ENCODE peak calls at places on chromosome 2, in nine cellular contexts. M, J, Q, A, Y, D, R, B and N are unnamed samples.

GRCh38 chr2:241724259-241724974 is 10.0 kb upstream of the D2HGDH start:
- DNase-seq in B (no peak), J (no peak), Y (no peak), D (no peak), R (no peak), M (no peak), Q (no peak), A (no peak), N (no peak)

GRCh38 chr2:6856548-6856920 is 9.2 kb downstream of the CMPK2 start:
- DNase-seq in A (no peak), M (no peak), R (no peak), B (no peak), Q (no peak), J (no peak), Y (no peak), D (no peak), N (no peak)

GRCh38 chr2:36663851-36664715 is 32.4 kb upstream of the VIT start:
- DNase-seq in J (peak; percentile 9), R (no peak), B (peak; percentile 89), A (peak; percentile 30), Q (no peak), Y (no peak), M (no peak), D (no peak), N (no peak)

GRCh38 chr2:116440104-116440653 is 1374.3 kb upstream of the DDX18 start:
- DNase-seq in A (no peak), J (no peak), Q (no peak), B (no peak), M (no peak), D (no peak), R (no peak), Y (no peak), N (no peak)

GRCh38 chr2:207224814-207225482 is 59.2 kb upstream of the KLF7 start:
- DNase-seq in Y (no peak), R (no peak), B (no peak), D (no peak), J (no peak), A (no peak), M (no peak), Q (no peak), N (no peak)

GRCh38 chr2:69010437-69011194 is 2.4 kb upstream of the ANTXR1 start:
- DNase-seq in R (no peak), A (no peak), Y (no peak), J (no peak), D (no peak), Q (no peak), M (no peak), B (no peak), N (peak; percentile 61)

GRCh38 chr2:217650229-217650628 is 352.6 kb downstream of the TNS1 start:
- DNase-seq in Y (no peak), R (no peak), D (no peak), M (no peak), J (no peak), A (no peak), B (no peak), Q (no peak), N (no peak)

GRCh38 chr2:5982217-5982910 is 290.2 kb downstream of the SOX11 start:
- DNase-seq in M (no peak), J (no peak), R (no peak), D (no peak), A (no peak), Q (no peak), B (no peak), Y (no peak), N (no peak)

GRCh38 chr2:174486614-174487535 is at the start of gene GPR155:
- DNase-seq in Q (peak; percentile 100), A (peak; percentile 100), D (peak; percentile 100), R (peak; percentile 100), M (peak; percentile 100), Y (peak; percentile 88), J (peak; percentile 100), B (peak; percentile 99), N (peak; percentile 100)

GRCh38 chr2:174491947-174492346 is 5.1 kb upstream of the GPR155 start:
- DNase-seq in R (no peak), J (no peak), Q (no peak), Y (no peak), A (no peak), M (no peak), D (no peak), B (no peak), N (no peak)

GRCh38 chr2:174487536-174488162 is 820 bp upstream of the GPR155 start:
- DNase-seq in B (no peak), J (no peak), R (no peak), M (no peak), A (no peak), D (no peak), Y (no peak), Q (no peak), N (no peak)

GRCh38 chr2:174492963-174493431 is 6.2 kb upstream of the GPR155 start:
- DNase-seq in B (no peak), R (peak; percentile 19), Y (peak; percentile 72), J (no peak), Q (no peak), D (no peak), A (no peak), M (no peak), N (no peak)

GRCh38 chr2:174490032-174490431 is 3.2 kb upstream of the GPR155 start:
- DNase-seq in M (no peak), B (no peak), J (no peak), D (no peak), Y (no peak), R (no peak), Q (no peak), A (no peak), N (no peak)
- TF ChIP-seq CTCF in M (no peak), B (no peak), J (no peak), D (no peak), Y (no peak), R (no peak), Q (no peak), A (no peak), N (no peak)

DNA sequence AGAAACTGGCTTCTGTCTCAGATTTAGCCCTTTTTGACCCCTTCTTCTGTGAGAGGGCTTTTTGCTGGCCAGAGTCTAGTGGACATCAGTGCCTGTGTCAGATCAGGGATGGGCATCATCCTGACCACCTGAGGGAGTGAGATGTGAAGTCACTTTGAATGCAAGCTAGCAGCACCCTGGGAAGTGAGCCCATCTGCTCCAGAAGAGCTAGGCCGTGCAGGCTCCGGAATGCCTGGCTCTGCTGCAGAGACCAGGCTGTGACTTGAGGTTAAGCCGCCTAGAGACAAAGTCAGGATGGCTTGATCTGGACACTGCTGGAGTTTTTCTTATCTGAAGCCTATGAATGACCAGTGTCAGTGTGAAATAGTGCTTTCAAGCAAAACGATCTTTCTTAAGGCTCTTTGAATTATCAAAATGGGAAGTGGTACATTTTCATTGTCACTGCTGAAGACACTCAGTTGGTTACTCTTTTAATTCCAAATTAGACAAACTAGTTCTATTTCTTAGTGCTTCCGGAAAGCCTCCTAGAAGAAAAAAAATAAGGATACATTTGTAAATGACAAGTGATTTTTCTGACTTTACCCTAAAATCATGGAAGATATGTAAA is 20.8 kb downstream of the DGUOK start:
- DNase-seq in Q (no peak), M (no peak), J (no peak), Y (no peak), D (no peak), B (no peak), R (no peak), A (no peak), N (no peak)
- H3K27ac ChIP-seq in Q (no peak overlapping the region), M (no peak overlapping the region), J (no peak overlapping the region), Y (peak overlapping the region; percentile 43), D (no peak overlapping the region), B (no peak overlapping the region), R (no peak overlapping the region), A (no peak overlapping the region), N (no peak overlapping the region)

GRCh38 chr2:150484006-150484405 is 3.5 kb downstream of the RND3 start:
- DNase-seq in A (no peak), D (no peak), Q (no peak), R (no peak), M (no peak), J (no peak), B (no peak), Y (no peak), N (no peak)

GRCh38 chr2:150485871-150486538 is 1.5 kb downstream of the RND3 start:
- DNase-seq in D (peak; percentile 77), A (peak; percentile 74), M (peak; percentile 83), B (peak; percentile 89), Y (no peak), Q (peak; percentile 93), J (peak; percentile 79), R (peak; percentile 80), N (peak; percentile 67)

GRCh38 chr2:150486539-150487484 is 655 bp downstream of the RND3 start:
- DNase-seq in B (peak; percentile 65), A (peak; percentile 37), Y (no peak), D (peak; percentile 27), J (peak; percentile 51), R (peak; percentile 55), M (no peak), Q (peak; percentile 80), N (peak; percentile 41)

GRCh38 chr2:150484461-150484931 is 3.0 kb downstream of the RND3 start:
- DNase-seq in A (no peak), B (peak; percentile 49), D (no peak), J (peak; percentile 6), R (no peak), Q (peak; percentile 65), Y (no peak), M (no peak), N (no peak)

DNA sequence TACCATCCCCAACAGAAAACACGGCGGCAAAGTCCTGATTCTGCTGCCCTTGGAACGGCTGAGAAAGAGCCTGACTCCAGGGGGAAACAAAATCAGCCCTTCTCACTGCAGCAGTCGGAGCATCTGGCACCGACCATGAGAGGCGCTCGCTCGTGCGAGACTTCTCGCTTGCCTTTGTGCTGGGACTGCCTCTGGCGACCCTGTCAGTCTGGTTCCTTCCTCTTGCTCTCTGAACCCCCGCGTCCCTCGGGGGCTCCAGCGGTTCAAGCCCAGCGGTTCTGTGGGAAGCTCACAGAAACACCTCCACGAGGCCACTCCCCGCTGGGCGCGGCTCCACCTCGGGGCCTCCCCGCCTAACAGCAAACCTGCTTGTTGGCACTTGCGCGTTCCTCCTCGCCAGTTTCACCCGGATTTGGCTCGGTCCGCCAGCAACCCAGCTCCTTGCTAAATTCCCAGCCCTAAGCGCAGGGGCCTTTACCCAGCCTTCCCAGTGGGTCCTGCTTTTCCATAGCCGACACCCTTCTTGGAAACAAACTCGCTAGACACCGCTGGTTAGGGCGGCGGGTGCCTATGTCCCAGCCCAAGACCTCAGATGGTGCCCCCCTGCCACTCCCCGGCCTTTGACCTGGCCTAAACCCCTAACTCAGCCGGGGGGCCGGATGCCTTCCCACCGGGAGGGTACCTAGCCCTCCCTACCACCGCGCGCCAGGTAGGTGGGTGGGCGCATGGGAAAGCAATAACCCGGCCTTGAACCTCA is 2.2 kb downstream of the RND3 start:
- DNase-seq in Q (peak; percentile 92), Y (no peak), R (peak; percentile 79), D (peak; percentile 87), M (peak; percentile 77), J (peak; percentile 87), B (peak; percentile 80), A (peak; percentile 86), N (peak; percentile 83)
- TF ChIP-seq CTCF in Q (no peak), Y (no peak), R (no peak), D (no peak), M (peak; percentile 17), J (no peak), B (peak; percentile 39), A (no peak), N (no peak)

GRCh38 chr2:29162204-29162928 is 47.2 kb downstream of the CLIP4 start:
- DNase-seq in B (no peak), D (no peak), A (no peak), M (no peak), Y (no peak), J (no peak), Q (no peak), R (no peak), N (no peak)

GRCh38 chr2:29166640-29167039 is 51.4 kb downstream of the CLIP4 start:
- DNase-seq in D (no peak), A (no peak), Y (no peak), B (no peak), M (no peak), R (no peak), J (no peak), Q (no peak), N (no peak)

GRCh38 chr2:29165362-29166236 is 50.4 kb downstream of the CLIP4 start:
- DNase-seq in J (no peak), Q (no peak), D (no peak), B (peak; percentile 54), A (no peak), Y (no peak), M (no peak), R (no peak), N (no peak)

GRCh38 chr2:29164101-29164846 is 49.1 kb downstream of the CLIP4 start:
- DNase-seq in D (no peak), R (no peak), M (no peak), J (no peak), Q (no peak), A (no peak), Y (no peak), B (no peak), N (no peak)

GRCh38 chr2:29166237-29166630 is 51.0 kb downstream of the CLIP4 start:
- DNase-seq in Q (no peak), B (peak; percentile 17), R (no peak), Y (no peak), M (no peak), J (no peak), D (no peak), A (no peak), N (no peak)
- H3K27ac ChIP-seq in Q (no peak overlapping the region), B (no peak overlapping the region), R (no peak overlapping the region), Y (no peak overlapping the region), M (peak overlapping the region; percentile 44), J (no peak overlapping the region), D (no peak overlapping the region), A (no peak overlapping the region), N (no peak overlapping the region)